ENCODE peak calls at places on chromosomes 13 and 19, in five cellular contexts. I is HepG2, C is A549, P is K562, G is GM12878. S is an unnamed sample.

GRCh38 chr13:114230117-114230516 is 4.6 kb upstream of the CDC16 start:
- DNase-seq in G (no peak), C (no peak), I (no peak), P (peak), S (no peak)

GRCh38 chr19:10146142-10146541 is 26.4 kb upstream of the EIF3G start:
- DNase-seq in G (no peak), P (no peak), I (no peak), C (no peak), S (no peak)

GRCh38 chr13:23701646-23702045 is 131.4 kb downstream of the TNFRSF19 start:
- DNase-seq in G (no peak), C (no peak), I (no peak), P (no peak), S (no peak)

GRCh38 chr19:3369337-3370213 is 3.2 kb downstream of the NFIC start:
- DNase-seq in I (no peak), G (no peak), C (no peak), P (peak), S (no peak)

GRCh38 chr13:110113284-110113764 is 193.6 kb downstream of the COL4A1 start:
- DNase-seq in I (no peak), G (no peak), C (peak), P (no peak), S (no peak)

GRCh38 chr19:45507864-45508680 is 793 bp downstream of the VASP start:
- DNase-seq in G (no peak), C (peak), I (no peak), P (peak), S (no peak)

GRCh38 chr19:34317311-34317927 is 47.6 kb upstream of the GPI start:
- DNase-seq in I (no peak), C (no peak), P (peak), G (no peak), S (no peak)

GRCh38 chr19:52200044-52200443 is 10.2 kb downstream of the PPP2R1A start:
- DNase-seq in I (no peak), P (no peak), G (no peak), C (no peak), S (no peak)

GRCh38 chr19:32404939-32405430 is 585 bp upstream of the DPY19L3 start:
- DNase-seq in G (no peak), I (peak), C (no peak), P (peak), S (no peak)

GRCh38 chr13:39039033-39039432 is 777 bp downstream of the NHLRC3 start:
- DNase-seq in P (peak), I (peak), G (no peak), C (no peak), S (no peak)

GRCh38 chr19:903266-903797 is 9.7 kb downstream of the R3HDM4 start:
- DNase-seq in C (no peak), I (no peak), P (peak), G (no peak), S (peak)
- TF ChIP-seq SMC3 in C (no peak), I (no peak), P (no peak), G (no peak), S (no peak)

GRCh38 chr13:49446473-49446872 is 2.4 kb downstream of the SETDB2 start:
- DNase-seq in C (no peak), I (no peak), P (no peak), G (no peak), S (no peak)

GRCh38 chr13:49443327-49443688 is 556 bp downstream of the CAB39L start:
- DNase-seq in G (no peak), P (peak), C (peak), I (peak), S (peak)

GRCh38 chr13:49441846-49442245 is 2.0 kb downstream of the CAB39L start:
- DNase-seq in G (no peak), P (no peak), I (no peak), C (no peak), S (no peak)

GRCh38 chr13:49443689-49444516 is at the start of the genes CAB39L and SETDB2:
- DNase-seq in I (peak), P (peak), G (peak), C (peak), S (peak)

DNA sequence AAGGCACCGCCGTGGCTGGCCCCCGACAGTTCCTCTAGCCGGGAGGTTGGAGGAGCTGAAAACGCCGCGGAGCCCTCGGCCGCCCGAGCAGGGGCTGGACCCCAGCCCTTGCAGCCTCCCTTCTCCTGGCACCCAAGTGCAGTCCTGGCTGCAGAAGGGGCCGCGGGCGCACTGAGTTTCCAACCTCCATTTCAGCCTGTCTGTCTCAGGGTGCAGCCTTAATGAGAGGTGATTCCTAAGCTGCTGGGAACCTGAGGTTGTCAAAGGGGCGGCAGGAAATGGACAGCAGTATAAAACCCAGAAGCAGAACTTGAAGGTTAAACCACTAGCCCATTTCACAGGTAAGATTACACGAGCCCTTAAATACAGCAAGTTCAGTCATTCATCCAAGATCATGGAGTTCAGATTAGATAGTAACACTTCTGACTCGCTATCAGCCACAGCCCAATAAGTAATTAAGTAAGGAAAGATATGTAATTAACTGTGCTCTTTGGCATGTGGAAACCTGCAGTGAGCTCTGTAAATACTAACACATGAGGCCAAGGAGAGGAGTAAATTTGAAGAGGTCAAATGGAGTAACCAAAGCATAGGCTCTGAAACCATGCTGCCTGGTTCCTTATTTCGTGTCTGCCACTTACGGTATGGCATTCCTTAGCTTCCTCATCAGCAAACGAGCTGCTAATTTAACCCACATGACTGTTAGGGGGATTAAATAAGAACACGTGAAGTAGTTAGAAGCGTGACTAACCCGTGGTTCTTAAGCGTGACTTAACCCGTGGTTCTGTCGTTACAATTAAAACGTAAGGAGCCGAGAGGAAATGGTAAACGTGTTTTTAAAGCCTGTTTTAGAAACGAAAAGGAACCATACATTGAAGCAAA is 682 bp downstream of the SETDB2 start:
- DNase-seq in P (peak), C (peak), G (peak), I (peak), S (peak)
- TF ChIP-seq EP300 in P (no peak), C (no peak), G (no peak), I (no peak), S (no peak)

GRCh38 chr13:73422973-73423372 is 364.2 kb downstream of the KLF5 start:
- DNase-seq in P (no peak), C (no peak), I (no peak), G (no peak), S (no peak)

GRCh38 chr13:73428706-73429105 is 369.9 kb downstream of the KLF5 start:
- DNase-seq in I (no peak), G (no peak), C (no peak), P (no peak), S (no peak)

GRCh38 chr13:73429691-73430090 is 370.9 kb downstream of the KLF5 start:
- DNase-seq in G (no peak), P (no peak), C (peak), I (no peak), S (no peak)

GRCh38 chr13:73433893-73434292 is 375.1 kb downstream of the KLF5 start:
- DNase-seq in I (no peak), C (no peak), P (no peak), G (no peak), S (no peak)

GRCh38 chr13:73428137-73428536 is 369.3 kb downstream of the KLF5 start:
- DNase-seq in I (no peak), P (no peak), C (peak), G (no peak), S (no peak)
- TF ChIP-seq RFX5 in I (no peak), P (no peak), C (no peak), G (no peak), S (no peak)

DNA sequence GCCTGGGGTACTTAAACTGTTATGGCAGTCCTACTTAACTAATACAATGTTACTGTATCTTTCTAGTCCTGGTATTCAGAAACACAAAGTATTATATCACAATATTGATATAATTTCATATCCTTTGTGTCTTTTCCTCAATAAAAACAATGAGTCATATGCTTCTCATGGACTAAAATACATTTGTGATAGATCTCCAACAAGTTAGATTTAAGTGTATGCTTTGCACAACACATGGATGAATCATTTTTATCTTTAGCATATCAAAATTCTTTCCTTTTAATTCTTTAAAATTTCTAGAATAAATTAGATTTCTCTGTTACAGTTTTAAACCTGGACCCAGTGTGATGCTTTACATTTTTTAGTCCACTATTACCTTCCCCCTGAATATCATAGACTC is 1357.8 kb upstream of the ATXN8OS start:
- DNase-seq in P (no peak), I (no peak), G (no peak), C (no peak), S (no peak)
- TF ChIP-seq SMC3 in P (no peak), I (no peak), G (no peak), C (no peak), S (no peak)

GRCh38 chr13:76991796-76992547 is at the start of gene CLN5:
- DNase-seq in G (peak), P (peak), I (peak), C (peak), S (peak)
- TF ChIP-seq EP300 in G (no peak), P (no peak), I (peak), C (no peak), S (peak)

DNA sequence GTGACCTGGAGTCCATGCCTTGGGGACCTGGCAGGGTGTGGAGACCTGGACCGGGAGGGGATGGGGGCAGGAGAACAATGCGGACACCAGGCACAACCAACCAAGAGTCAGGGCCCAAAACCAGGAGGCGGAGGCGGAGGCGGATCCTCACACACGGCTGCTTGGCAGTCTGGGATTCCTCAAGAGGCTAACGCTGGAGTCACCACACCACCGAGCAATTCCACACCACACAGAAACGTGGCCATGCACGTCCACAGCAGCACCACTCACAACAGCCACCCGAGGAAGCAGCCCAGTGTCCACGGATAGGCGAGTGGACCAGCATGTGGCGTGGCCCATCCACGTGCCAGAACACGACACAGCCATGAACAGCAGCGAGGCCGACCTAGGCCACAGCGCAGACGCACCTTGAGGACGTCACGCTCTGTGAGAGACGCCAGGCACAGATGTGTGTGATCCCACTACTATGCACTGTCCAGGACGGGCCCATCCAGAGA is 17.7 kb downstream of the SBNO2 start:
- DNase-seq in I (no peak), P (no peak), G (no peak), C (peak), S (no peak)
- TF ChIP-seq RFX5 in I (no peak), P (no peak), G (no peak), C (no peak), S (no peak)

DNA sequence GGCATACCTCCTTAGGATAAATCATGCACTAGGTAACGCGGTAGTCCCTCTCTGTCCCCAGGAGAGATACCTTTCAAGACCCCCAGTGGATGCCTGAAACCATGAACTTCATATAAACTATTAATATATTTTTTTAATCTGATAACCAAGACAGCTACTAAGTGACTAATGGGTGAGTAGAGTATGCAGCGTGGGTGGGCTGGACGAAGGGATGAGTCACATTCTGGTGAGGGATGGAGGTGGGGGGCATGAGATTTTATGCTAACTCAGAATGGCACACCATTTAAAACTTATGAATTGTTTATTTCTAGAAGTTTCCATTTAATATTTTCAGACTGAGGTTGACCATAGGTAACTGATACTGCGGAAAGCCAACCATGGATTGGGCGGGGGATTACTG is 46.2 kb downstream of the CDK8 start:
- DNase-seq in P (peak), G (no peak), C (peak), I (no peak), S (no peak)
- TF ChIP-seq SMC3 in P (no peak), G (no peak), C (no peak), I (no peak), S (no peak)

GRCh38 chr13:51804295-51805172 is 571 bp upstream of the DHRS12 start:
- DNase-seq in G (no peak), C (no peak), P (peak), I (no peak), S (peak)
- TF ChIP-seq EP300 in G (no peak), C (no peak), P (no peak), I (no peak), S (no peak)

GRCh38 chr19:19568802-19569756 is 31.0 kb downstream of the CILP2 start:
- DNase-seq in I (no peak), C (no peak), P (no peak), G (no peak), S (no peak)
- TF ChIP-seq RFX5 in I (no peak), C (no peak), P (no peak), G (no peak), S (no peak)

DNA sequence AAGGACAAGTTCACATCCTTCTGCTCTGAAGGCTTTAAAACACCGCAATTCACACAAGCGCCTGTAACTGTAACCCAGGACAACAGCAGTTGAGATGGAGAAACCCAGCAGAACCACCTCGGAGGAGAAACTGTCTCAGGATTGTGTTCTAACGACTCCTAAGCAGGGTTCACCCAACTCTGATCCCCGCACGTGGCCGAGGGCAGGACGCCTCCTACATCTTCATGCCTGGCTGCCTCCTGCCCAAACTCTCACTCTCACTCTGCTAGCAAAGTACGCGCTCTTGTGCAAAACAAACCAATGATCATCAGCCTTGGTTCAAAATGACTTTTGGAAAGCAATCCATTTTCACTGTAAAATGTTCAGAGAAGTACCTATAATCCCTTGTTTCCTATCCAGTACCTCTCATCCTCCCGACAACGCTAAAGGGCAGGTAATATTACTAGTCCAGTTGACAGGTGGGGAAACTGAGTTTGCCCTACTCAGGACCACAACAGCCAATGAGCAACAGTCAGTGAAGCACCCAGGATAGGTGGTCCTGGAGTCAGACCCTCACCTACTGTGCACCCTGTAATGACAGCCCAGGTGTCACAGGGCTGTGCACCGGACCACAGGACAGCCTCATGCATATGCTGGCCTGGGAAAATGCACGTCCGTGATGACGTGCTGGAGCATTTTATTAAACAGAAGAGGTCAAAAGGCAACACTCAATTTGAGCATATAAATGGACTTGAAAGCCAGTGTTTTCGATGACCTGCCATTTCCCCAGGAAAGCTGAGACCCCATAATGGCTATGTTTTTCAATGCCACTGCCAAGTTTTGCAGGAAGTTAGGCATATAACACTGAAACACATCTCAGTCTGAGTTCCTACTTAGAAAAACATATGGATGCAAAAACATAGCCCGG is 25.4 kb downstream of the EPS15L1 start:
- DNase-seq in G (peak), C (no peak), P (no peak), I (no peak), S (no peak)
- TF ChIP-seq SMC3 in G (no peak), C (no peak), P (no peak), I (no peak), S (no peak)

S was measured in SK-N-SH.